ENCODE peak calls at places on chromosomes 2 and 18, in four cellular contexts. D is stimulated activated CD8-positive, alpha-beta memory T cell treated with anti-CD3 and anti-CD28 coated beads, Interleukin-7, amount 100 ng/mL, for 1 hour; L is Kasumi-1; Q is GM12865. B is an unnamed sample.

GRCh38 chr18:10025756-10026290 is 112.0 kb downstream of the VAPA start:
- DNase-seq in D (no peak), Q (no peak), L (no peak), B (no peak)

GRCh38 chr18:75257596-75257995 is 47.0 kb downstream of the TSHZ1 start:
- DNase-seq in Q (no peak), L (no peak), D (no peak), B (no peak)

GRCh38 chr2:182447163-182447562 is 20.3 kb upstream of the PDE1A start:
- DNase-seq in Q (no peak), L (no peak), D (no peak), B (no peak)

GRCh38 chr2:109710505-109711229 is 83.4 kb upstream of the RGPD5 start:
- DNase-seq in L (no peak), D (no peak), Q (peak), B (no peak)

GRCh38 chr2:231364961-231365810 is 30.3 kb upstream of the B3GNT7 start:
- DNase-seq in D (no peak), Q (no peak), L (no peak), B (no peak)

GRCh38 chr2:101718993-101719571 is 21.6 kb downstream of the MAP4K4 start:
- DNase-seq in D (no peak), Q (no peak), L (no peak), B (no peak)

GRCh38 chr18:48842259-48843061 is 108.3 kb downstream of the SMAD7 start:
- DNase-seq in D (no peak), Q (no peak), L (no peak), B (no peak)

GRCh38 chr2:20584637-20585321 is 66.1 kb downstream of the HS1BP3 start:
- DNase-seq in L (no peak), Q (no peak), D (no peak), B (no peak)

B was measured in cortex of kidney.